ENCODE peak calls at places on chromosomes 4 and X, in four cellular contexts. One of them, this sample, is unnamed.

GRCh38 chr4:164177186-164177585 is 576.7 kb upstream of the SMIM31 start:
- DNase-seq in kidney epithelial cell: no peak
- DNase-seq in left ventricle myocardium inferior: no peak
- DNase-seq in A673: no peak
- DNase-seq in this sample: no peak

GRCh38 chrX:129493643-129494042 is 29.6 kb downstream of the SMARCA1 start:
- DNase-seq in A673: no peak
- DNase-seq in left ventricle myocardium inferior: no peak
- DNase-seq in kidney epithelial cell: no peak
- DNase-seq in this sample: no peak

GRCh38 chr4:48129307-48130014 is 4.6 kb downstream of the TXK start:
- DNase-seq in kidney epithelial cell: no peak
- DNase-seq in left ventricle myocardium inferior: no peak
- DNase-seq in A673: no peak
- DNase-seq in this sample: no peak

GRCh38 chr4:2507259-2507658 is 29.2 kb upstream of the FAM193A start:
- DNase-seq in A673: no peak
- DNase-seq in left ventricle myocardium inferior: no peak
- DNase-seq in kidney epithelial cell: no peak
- DNase-seq in this sample: no peak

GRCh38 chr4:184306949-184307348 is 89.3 kb upstream of the ENPP6 start:
- DNase-seq in left ventricle myocardium inferior: no peak
- DNase-seq in kidney epithelial cell: no peak
- DNase-seq in A673: no peak
- DNase-seq in this sample: no peak

GRCh38 chrX:70132244-70132643 is 1.0 kb upstream of the IGBP1 start:
- DNase-seq in kidney epithelial cell: no peak
- DNase-seq in left ventricle myocardium inferior: no peak
- DNase-seq in A673: no peak
- DNase-seq in this sample: no peak

GRCh38 chrX:106247162-106247561 is 79.1 kb downstream of the PWWP3B start:
- DNase-seq in left ventricle myocardium inferior: no peak
- DNase-seq in A673: no peak
- DNase-seq in kidney epithelial cell: peak; percentile 47
- DNase-seq in this sample: no peak

GRCh38 chr4:3404546-3404945 is 37.2 kb upstream of the HGFAC start:
- DNase-seq in kidney epithelial cell: no peak
- DNase-seq in A673: no peak
- DNase-seq in left ventricle myocardium inferior: no peak
- DNase-seq in this sample: no peak

GRCh38 chr4:136741468-136741867 is 790.8 kb downstream of the PCDH18 start:
- DNase-seq in kidney epithelial cell: no peak
- DNase-seq in A673: no peak
- DNase-seq in left ventricle myocardium inferior: no peak
- DNase-seq in this sample: no peak

GRCh38 chrX:120464409-120464808 is 4.7 kb downstream of the LAMP2 start:
- DNase-seq in left ventricle myocardium inferior: no peak
- DNase-seq in kidney epithelial cell: no peak
- DNase-seq in A673: no peak
- DNase-seq in this sample: no peak

GRCh38 chr4:21535901-21536300 is 412.7 kb downstream of the KCNIP4 start:
- DNase-seq in left ventricle myocardium inferior: no peak
- DNase-seq in A673: no peak
- DNase-seq in kidney epithelial cell: no peak
- DNase-seq in this sample: no peak

GRCh38 chr4:182189107-182189878 is 53.9 kb upstream of the TENM3 start:
- DNase-seq in A673: peak; percentile 80
- DNase-seq in kidney epithelial cell: peak; percentile 95
- DNase-seq in left ventricle myocardium inferior: no peak
- DNase-seq in this sample: no peak

GRCh38 chr4:94298725-94299252 is 43.8 kb downstream of the HPGDS start:
- DNase-seq in A673: no peak
- DNase-seq in kidney epithelial cell: no peak
- DNase-seq in left ventricle myocardium inferior: no peak
- DNase-seq in this sample: no peak

GRCh38 chr4:26214994-26215393 is 105.8 kb upstream of the RBPJ start:
- DNase-seq in A673: no peak
- DNase-seq in kidney epithelial cell: no peak
- DNase-seq in left ventricle myocardium inferior: no peak
- DNase-seq in this sample: no peak

GRCh38 chr4:11424896-11425295 is 3.8 kb downstream of the HS3ST1 start:
- DNase-seq in left ventricle myocardium inferior: no peak
- DNase-seq in A673: no peak
- DNase-seq in kidney epithelial cell: no peak
- DNase-seq in this sample: no peak

GRCh38 chr4:153789741-153790651 is 1.1 kb upstream of the SFRP2 start:
- DNase-seq in A673: no peak
- DNase-seq in left ventricle myocardium inferior: no peak
- DNase-seq in kidney epithelial cell: no peak
- DNase-seq in this sample: peak; percentile 42

GRCh38 chr4:160685729-160686128 is 1478.1 kb downstream of the FSTL5 start:
- DNase-seq in A673: no peak
- DNase-seq in left ventricle myocardium inferior: no peak
- DNase-seq in kidney epithelial cell: no peak
- DNase-seq in this sample: no peak

DNA sequence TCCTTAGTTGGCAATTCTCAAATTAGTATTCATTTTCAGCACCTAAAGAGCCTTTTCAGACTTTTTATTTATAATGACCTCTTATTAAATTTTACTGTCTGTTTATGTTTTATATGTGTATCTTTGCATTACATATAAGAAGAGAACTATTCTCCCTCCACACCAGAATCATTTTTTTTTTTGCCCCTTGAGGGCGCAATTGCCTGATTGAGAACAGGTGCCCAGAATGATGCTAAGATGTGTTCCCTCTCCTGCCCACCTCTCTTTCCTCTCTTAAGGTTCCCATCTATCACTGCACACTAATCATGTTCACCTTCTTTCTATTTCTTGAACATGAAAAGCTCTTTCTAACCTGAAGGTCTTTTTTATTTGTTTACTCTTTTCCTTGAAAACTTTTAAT is 44.2 kb upstream of the ADAM29 start:
- DNase-seq in left ventricle myocardium inferior: no peak
- DNase-seq in A673: peak; percentile 11
- DNase-seq in kidney epithelial cell: no peak
- DNase-seq in this sample: peak; percentile 3
- TF ChIP-seq CTCF in left ventricle myocardium inferior: no peak
- TF ChIP-seq CTCF in A673: peak; percentile 49
- TF ChIP-seq CTCF in kidney epithelial cell: peak; percentile 20
- TF ChIP-seq CTCF in this sample: no peak

GRCh38 chr4:77305766-77306165 is 148.8 kb downstream of the CCNG2 start:
- DNase-seq in kidney epithelial cell: no peak
- DNase-seq in A673: no peak
- DNase-seq in left ventricle myocardium inferior: no peak
- DNase-seq in this sample: no peak
- TF ChIP-seq CTCF in kidney epithelial cell: no peak
- TF ChIP-seq CTCF in A673: no peak
- TF ChIP-seq CTCF in left ventricle myocardium inferior: no peak
- TF ChIP-seq CTCF in this sample: no peak

DNA sequence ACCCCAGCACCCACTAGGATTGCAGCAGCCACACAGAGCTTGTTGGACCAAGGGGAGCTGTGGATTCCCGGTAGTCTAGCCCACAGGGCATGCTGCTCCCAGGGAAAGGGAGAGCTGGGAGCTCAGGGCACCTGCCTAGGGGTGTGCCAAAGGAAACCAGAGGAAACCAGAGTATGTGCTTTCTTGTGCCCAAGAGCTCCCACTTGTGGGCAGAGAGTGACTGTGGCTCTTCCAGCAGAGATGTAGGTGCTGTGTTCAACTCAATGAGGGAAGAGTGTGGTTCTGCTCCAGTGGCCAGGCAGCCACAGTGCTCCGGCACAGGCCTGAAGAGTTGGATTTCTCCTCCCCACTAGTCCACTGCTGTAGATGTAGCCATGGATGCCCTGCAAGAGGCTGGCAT is 1050.0 kb upstream of the INTU start:
- DNase-seq in A673: peak; percentile 55
- DNase-seq in kidney epithelial cell: no peak
- DNase-seq in left ventricle myocardium inferior: no peak
- DNase-seq in this sample: no peak
- TF ChIP-seq CTCF in A673: peak; percentile 48
- TF ChIP-seq CTCF in kidney epithelial cell: peak; percentile 7
- TF ChIP-seq CTCF in left ventricle myocardium inferior: no peak
- TF ChIP-seq CTCF in this sample: no peak

GRCh38 chr4:188372856-188373255 is 233.6 kb downstream of the TRIML1 start:
- DNase-seq in kidney epithelial cell: no peak
- DNase-seq in A673: no peak
- DNase-seq in left ventricle myocardium inferior: no peak
- DNase-seq in this sample: no peak

GRCh38 chr4:188370781-188371180 is 231.5 kb downstream of the TRIML1 start:
- DNase-seq in kidney epithelial cell: no peak
- DNase-seq in left ventricle myocardium inferior: no peak
- DNase-seq in A673: no peak
- DNase-seq in this sample: no peak

GRCh38 chr4:188372051-188372450 is 232.8 kb downstream of the TRIML1 start:
- DNase-seq in A673: peak; percentile 28
- DNase-seq in left ventricle myocardium inferior: no peak
- DNase-seq in kidney epithelial cell: no peak
- DNase-seq in this sample: no peak

GRCh38 chr4:188374870-188375269 is 235.6 kb downstream of the TRIML1 start:
- DNase-seq in A673: no peak
- DNase-seq in left ventricle myocardium inferior: no peak
- DNase-seq in kidney epithelial cell: no peak
- DNase-seq in this sample: no peak
- TF ChIP-seq CTCF in A673: no peak
- TF ChIP-seq CTCF in left ventricle myocardium inferior: no peak
- TF ChIP-seq CTCF in kidney epithelial cell: no peak
- TF ChIP-seq CTCF in this sample: no peak

GRCh38 chr4:62644372-62644771 is 1444.2 kb downstream of the ADGRL3 start:
- DNase-seq in left ventricle myocardium inferior: no peak
- DNase-seq in A673: no peak
- DNase-seq in kidney epithelial cell: no peak
- DNase-seq in this sample: no peak
- TF ChIP-seq CTCF in left ventricle myocardium inferior: peak; percentile 47
- TF ChIP-seq CTCF in A673: no peak
- TF ChIP-seq CTCF in kidney epithelial cell: peak; percentile 34
- TF ChIP-seq CTCF in this sample: no peak

GRCh38 chr4:173538148-173538902 is 8.3 kb upstream of the HAND2 start:
- DNase-seq in kidney epithelial cell: no peak
- DNase-seq in A673: peak; percentile 71
- DNase-seq in left ventricle myocardium inferior: peak; percentile 74
- DNase-seq in this sample: peak; percentile 28
- TF ChIP-seq CTCF in kidney epithelial cell: no peak
- TF ChIP-seq CTCF in A673: no peak
- TF ChIP-seq CTCF in left ventricle myocardium inferior: no peak
- TF ChIP-seq CTCF in this sample: no peak

DNA sequence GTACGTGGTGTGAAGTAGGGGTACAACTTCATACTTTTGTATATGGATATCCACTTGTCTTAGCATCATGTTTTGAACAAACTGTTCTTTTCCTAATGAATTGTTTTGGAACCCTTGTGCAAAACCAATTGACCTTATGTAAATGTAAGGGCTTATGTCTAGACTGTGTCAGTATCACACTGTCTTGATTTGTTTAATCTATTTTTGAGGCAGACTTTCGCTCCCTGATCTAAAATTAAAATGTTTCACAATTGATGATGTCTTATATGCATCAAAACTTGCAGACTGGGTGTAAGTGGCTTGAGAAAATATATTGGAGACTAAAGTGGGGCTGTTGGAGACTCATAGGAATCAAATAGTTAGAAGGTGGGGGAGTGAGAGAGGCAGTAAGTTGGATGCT is 25.2 kb downstream of the REPS2 start:
- DNase-seq in kidney epithelial cell: no peak
- DNase-seq in left ventricle myocardium inferior: no peak
- DNase-seq in A673: no peak
- DNase-seq in this sample: no peak
- TF ChIP-seq CTCF in kidney epithelial cell: no peak
- TF ChIP-seq CTCF in left ventricle myocardium inferior: no peak
- TF ChIP-seq CTCF in A673: no peak
- TF ChIP-seq CTCF in this sample: no peak